ENCODE peak calls at places on chromosomes 6 and 20, in ten cellular contexts. G is AG20443; M is activated naive CD4-positive, alpha-beta T cell treated with anti-CD3 and anti-CD28 coated beads for 36 hours; J is kidney glomerular epithelial cell; E is Kasumi-1; C is G401; P is naive thymus-derived CD8-positive, alpha-beta T cell; L is activated B cell treated with CpG ODN at 0.5 μM for 24 hours; O is brain microvascular endothelial cell; K is DMS79 treated with DMSO at 0.1 percent for 48 hours. V is an unnamed sample.

GRCh38 chr20:38939686-38940085 is 13.5 kb downstream of the FAM83D start:
- DNase-seq in G (no peak), M (no peak), J (no peak), E (no peak), C (no peak), P (no peak), L (no peak), O (no peak), K (no peak), V (no peak)

GRCh38 chr20:57390604-57391438 is at the start of gene RBM38:
- DNase-seq in G (peak), M (peak), J (peak), E (peak), C (peak), P (peak), L (peak), O (no peak), K (peak), V (peak)

GRCh38 chr6:11744753-11745152 is 33.9 kb downstream of the ADTRP start:
- DNase-seq in G (peak), M (no peak), J (peak), E (no peak), C (no peak), P (no peak), L (no peak), O (peak), K (no peak), V (no peak)

GRCh38 chr6:27126815-27127537 is 120.5 kb upstream of the PRSS16 start:
- DNase-seq in G (peak), M (peak), J (peak), E (peak), C (peak), P (peak), L (peak), O (peak), K (no peak), V (peak)

GRCh38 chr6:11496152-11497060 is 41.1 kb upstream of the TMEM170B start:
- DNase-seq in G (peak), M (peak), J (peak), E (peak), C (peak), P (peak), L (no peak), O (peak), K (peak), V (peak)

GRCh38 chr20:13290724-13291123 is 69.7 kb downstream of the ISM1 start:
- DNase-seq in G (no peak), M (no peak), J (no peak), E (no peak), C (no peak), P (no peak), L (no peak), O (no peak), K (no peak), V (no peak)

GRCh38 chr6:80438728-80439127 is 332.3 kb downstream of the BCKDHB start:
- DNase-seq in G (peak), M (no peak), J (peak), E (no peak), C (no peak), P (no peak), L (no peak), O (peak), K (no peak), V (no peak)

GRCh38 chr6:30719356-30719755 is 796 bp upstream of the TUBB start:
- DNase-seq in G (no peak), M (no peak), J (peak), E (no peak), C (no peak), P (no peak), L (no peak), O (no peak), K (peak), V (no peak)

GRCh38 chr20:43961541-43962471 is 47.2 kb downstream of the TOX2 start:
- DNase-seq in G (no peak), M (no peak), J (no peak), E (no peak), C (no peak), P (no peak), L (no peak), O (no peak), K (no peak), V (no peak)

GRCh38 chr6:118386975-118387374 is 161.1 kb upstream of the PLN start:
- DNase-seq in G (no peak), M (no peak), J (no peak), E (no peak), C (no peak), P (no peak), L (no peak), O (no peak), K (no peak), V (no peak)

GRCh38 chr6:31267504-31268371 is 4.2 kb downstream of the HLA-C start:
- DNase-seq in G (no peak), M (no peak), J (no peak), E (no peak), C (no peak), P (no peak), L (no peak), O (no peak), K (no peak), V (peak)

GRCh38 chr6:78832091-78832808 is 35.1 kb upstream of the IRAK1BP1 start:
- DNase-seq in G (no peak), M (no peak), J (no peak), E (no peak), C (no peak), P (no peak), L (no peak), O (no peak), K (no peak), V (no peak)

GRCh38 chr6:112636650-112637260 is 289.6 kb downstream of the RFPL4B start:
- DNase-seq in G (peak), M (no peak), J (peak), E (no peak), C (no peak), P (no peak), L (no peak), O (peak), K (no peak), V (no peak)

GRCh38 chr6:157045831-157046454 is 268.8 kb downstream of the ARID1B start:
- DNase-seq in G (peak), M (no peak), J (peak), E (peak), C (no peak), P (no peak), L (no peak), O (peak), K (peak), V (no peak)

GRCh38 chr20:43389231-43389630 is 68.5 kb upstream of the SRSF6 start:
- DNase-seq in G (no peak), M (no peak), J (no peak), E (no peak), C (no peak), P (no peak), L (no peak), O (no peak), K (no peak), V (no peak)

GRCh38 chr20:64130876-64131275 is 23.5 kb upstream of the NPBWR2 start:
- DNase-seq in G (no peak), M (no peak), J (no peak), E (no peak), C (no peak), P (no peak), L (no peak), O (no peak), K (no peak), V (no peak)

GRCh38 chr6:22071655-22072054 is 225.2 kb downstream of the PRL start:
- DNase-seq in G (peak), M (no peak), J (no peak), E (no peak), C (peak), P (peak), L (no peak), O (peak), K (no peak), V (no peak)

GRCh38 chr6:169838291-169839028 is 87.0 kb downstream of the ERMARD start:
- DNase-seq in G (no peak), M (no peak), J (no peak), E (no peak), C (peak), P (no peak), L (no peak), O (no peak), K (no peak), V (no peak)

GRCh38 chr6:152983637-152984386 is 971 bp upstream of the FBXO5 start:
- DNase-seq in G (peak), M (peak), J (peak), E (peak), C (peak), P (peak), L (peak), O (peak), K (peak), V (peak)

GRCh38 chr20:34507661-34508060 is 8.6 kb upstream of the DYNLRB1 start:
- DNase-seq in G (no peak), M (no peak), J (no peak), E (no peak), C (no peak), P (no peak), L (no peak), O (no peak), K (no peak), V (no peak)

V was measured in CD4-positive, alpha-beta memory T cell.